ENCODE peak calls at places on chromosomes 11 and 22, in five cellular contexts. N is heart left ventricle; I is CD8-positive, alpha-beta memory T cell; E is CD4-positive, CD25-positive, alpha-beta regulatory T cell; Y is ovary. H is an unnamed sample. For H3K9me3 and H3K27me3, the result is how much of the 10 kb centered on the place peaks cover.

GRCh38 chr22:21865041-21865440 is 2.4 kb downstream of the MAPK1 start:
- DNase-seq in N (no peak), I (no peak), E (no peak), Y (no peak), H (no peak)

GRCh38 chr11:109421981-109422590 is at the start of gene C11orf87:
- DNase-seq in N (peak), I (no peak), E (no peak), Y (no peak), H (no peak)

GRCh38 chr11:108559340-108559739 is 34.2 kb downstream of the EXPH5 start:
- DNase-seq in N (no peak), I (no peak), E (no peak), Y (no peak), H (no peak)

GRCh38 chr11:77784572-77784971 is 36.0 kb downstream of the RSF1 start:
- DNase-seq in N (no peak), I (no peak), E (no peak), Y (no peak), H (no peak)

GRCh38 chr11:65624931-65625627 is 9.5 kb downstream of the PCNX3 start:
- DNase-seq in N (no peak), I (no peak), E (no peak), Y (no peak), H (no peak)

GRCh38 chr11:117226388-117227385 is 5.2 kb downstream of the PCSK7 start:
- DNase-seq in N (no peak), I (peak), E (peak), Y (no peak), H (peak)

GRCh38 chr11:63945482-63946163 is 6.8 kb downstream of the NAA40 start:
- DNase-seq in N (peak), I (peak), E (peak), Y (peak), H (peak)

GRCh38 chr11:95296165-95296564 is 65.2 kb upstream of the SESN3 start:
- DNase-seq in N (no peak), I (no peak), E (no peak), Y (no peak), H (no peak)

GRCh38 chr11:73532310-73532709 is 65.6 kb downstream of the FAM168A start:
- DNase-seq in N (no peak), I (no peak), E (no peak), Y (no peak), H (no peak)

GRCh38 chr11:18749681-18750319 is 23.8 kb upstream of the IGSF22 start:
- DNase-seq in N (no peak), I (no peak), E (no peak), Y (no peak), H (no peak)

GRCh38 chr22:35555941-35556547 is 15.4 kb downstream of the RASD2 start:
- DNase-seq in N (no peak), I (no peak), E (no peak), Y (no peak), H (no peak)

GRCh38 chr11:9717719-9718118 is 53.8 kb downstream of the SWAP70 start:
- DNase-seq in N (no peak), I (no peak), E (no peak), Y (no peak), H (no peak)

GRCh38 chr11:16385099-16385498 is 28.8 kb upstream of the SOX6 start:
- DNase-seq in N (no peak), I (no peak), E (no peak), Y (no peak), H (no peak)

GRCh38 chr11:27119396-27119795 is 78.8 kb downstream of the BBOX1 start:
- DNase-seq in N (no peak), I (no peak), E (no peak), Y (no peak), H (no peak)

GRCh38 chr11:88626216-88626615 is 288.7 kb upstream of the CTSC start:
- DNase-seq in N (no peak), I (no peak), E (no peak), Y (no peak), H (no peak)

GRCh38 chr11:17765381-17766359 is 31.1 kb downstream of the KCNC1 start:
- DNase-seq in N (no peak), I (no peak), E (no peak), Y (no peak), H (no peak)

GRCh38 chr22:37905534-37906363 is at the start of gene MICALL1:
- DNase-seq in N (peak), I (peak), E (peak), Y (peak), H (peak)

GRCh38 chr22:22425366-22425765 is 83.2 kb downstream of the ZNF280B start:
- DNase-seq in N (no peak), I (no peak), E (no peak), Y (no peak), H (no peak)

GRCh38 chr11:19200410-19201201 is 1.2 kb downstream of the CSRP3 start:
- DNase-seq in N (no peak), I (no peak), E (no peak), Y (no peak), H (no peak)

GRCh38 chr11:124746621-124747243 is 5.3 kb downstream of the VSIG2 start:
- DNase-seq in N (peak), I (peak), E (peak), Y (no peak), H (peak)

GRCh38 chr11:86174101-86175046 is 70.2 kb upstream of the EED start:
- DNase-seq in N (peak), I (no peak), E (no peak), Y (peak), H (no peak)

GRCh38 chr11:122559734-122560382 is 95.7 kb upstream of the UBASH3B start:
- DNase-seq in N (no peak), I (no peak), E (no peak), Y (no peak), H (no peak)

GRCh38 chr22:23789638-23790037 is 2.9 kb downstream of the SMARCB1 start:
- DNase-seq in N (peak), I (no peak), E (no peak), Y (no peak), H (no peak)

GRCh38 chr11:101003468-101003867 is 126.1 kb downstream of the PGR start:
- DNase-seq in N (no peak), I (no peak), E (no peak), Y (no peak), H (no peak)

GRCh38 chr11:100994966-100995365 is 134.6 kb downstream of the PGR start:
- DNase-seq in N (no peak), I (no peak), E (no peak), Y (no peak), H (no peak)

DNA sequence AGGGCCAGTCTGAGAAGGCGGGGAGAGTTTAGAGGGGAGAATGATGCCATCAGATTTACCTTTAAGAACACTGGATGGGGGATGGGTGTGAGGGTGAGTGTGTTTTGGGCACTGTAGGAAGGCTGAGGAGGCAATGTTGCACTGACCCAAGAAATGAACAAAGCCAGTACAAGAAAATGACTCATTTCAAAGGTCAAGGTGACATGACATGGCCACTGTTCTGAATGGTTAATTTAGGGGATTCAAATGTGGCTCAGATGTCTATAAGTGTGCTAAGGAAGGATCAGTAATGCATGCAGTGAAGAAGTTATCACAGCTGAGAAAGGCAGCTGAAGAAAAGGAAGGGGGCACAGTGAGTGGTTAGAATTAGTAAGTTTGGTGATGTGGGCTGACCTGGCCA is 129.9 kb downstream of the PGR start:
- DNase-seq in N (no peak), I (no peak), E (no peak), Y (no peak), H (no peak)
- H3K27ac ChIP-seq in N (no peak), I (no peak), E (no peak), Y (no peak), H (no peak)

DNA sequence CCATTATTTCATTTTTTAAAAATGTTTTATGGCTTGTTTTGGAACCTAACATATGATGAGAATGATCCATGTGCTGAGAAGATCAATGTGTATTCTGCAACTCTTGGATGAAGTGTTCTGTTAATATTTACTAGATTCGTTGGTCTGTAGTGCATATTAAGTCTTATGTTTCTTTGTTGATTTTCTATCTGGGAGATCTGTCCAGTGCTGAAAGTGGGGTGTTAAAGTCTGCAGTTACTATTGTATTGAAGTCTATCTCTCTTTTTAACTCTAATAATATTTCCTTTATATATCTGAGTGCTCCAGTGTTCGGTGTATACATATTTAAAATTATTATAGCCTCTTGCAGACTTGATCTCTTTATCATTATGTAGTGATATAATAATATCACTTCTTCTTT is 11.9 kb downstream of the PATE3 start:
- DNase-seq in N (no peak), I (no peak), E (no peak), Y (no peak), H (no peak)
- H3K9me3 ChIP-seq in N (under half), I (under half), E (under half), Y (under half), H (under half)

GRCh38 chr11:43578346-43579170 is 102.0 kb upstream of the HSD17B12 start:
- DNase-seq in N (no peak), I (no peak), E (no peak), Y (no peak), H (no peak)

GRCh38 chr11:43579919-43580276 is 100.6 kb upstream of the HSD17B12 start:
- DNase-seq in N (no peak), I (no peak), E (no peak), Y (no peak), H (no peak)

GRCh38 chr11:43580735-43581369 is 99.7 kb upstream of the HSD17B12 start:
- DNase-seq in N (no peak), I (no peak), E (no peak), Y (no peak), H (no peak)

GRCh38 chr11:43577566-43578264 is 102.8 kb upstream of the HSD17B12 start:
- DNase-seq in N (no peak), I (no peak), E (no peak), Y (no peak), H (no peak)

DNA sequence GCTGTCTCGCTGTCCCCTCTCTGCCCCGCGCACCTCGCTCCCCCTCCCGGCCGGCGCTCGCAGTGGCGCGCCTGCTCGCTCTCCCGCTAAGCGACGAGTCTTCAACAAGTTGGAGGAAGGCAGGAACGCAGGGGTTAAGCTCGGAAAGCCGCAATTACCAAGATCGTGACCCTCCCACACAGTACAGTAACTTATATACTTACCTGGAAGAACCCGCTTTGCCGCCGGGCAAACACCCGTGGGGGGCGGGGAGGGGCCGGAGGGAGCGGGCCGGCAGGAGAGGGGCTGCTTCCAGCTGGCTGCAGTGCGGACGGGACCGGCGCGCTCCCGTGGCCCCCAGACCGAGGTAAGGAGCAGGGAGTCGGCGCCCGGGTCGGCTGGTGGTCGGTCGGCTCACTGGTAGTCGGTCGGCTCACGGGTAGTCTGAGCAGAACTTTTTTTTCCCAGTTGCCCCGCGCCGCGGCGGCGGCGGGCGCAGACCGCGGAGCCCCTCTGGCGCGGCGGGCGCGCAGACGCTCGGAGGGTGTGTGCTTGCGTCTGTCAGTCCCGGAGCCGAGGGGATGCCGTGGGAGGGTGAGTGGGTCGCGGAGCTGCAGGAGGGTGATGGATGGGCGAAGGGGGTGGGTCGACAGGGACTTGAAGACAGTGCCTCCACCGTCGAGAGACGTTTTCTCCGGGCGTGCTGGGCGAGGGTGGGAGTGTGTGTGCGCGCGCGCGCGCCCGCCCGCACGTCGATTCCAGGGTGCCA is 101.2 kb upstream of the HSD17B12 start:
- DNase-seq in N (peak), I (no peak), E (no peak), Y (no peak), H (no peak)
- H3K27me3 ChIP-seq in N (half or more), I (half or more), E (under half), Y (under half), H (half or more)

GRCh38 chr11:35539256-35539655 is 13.8 kb upstream of the PAMR1 start:
- DNase-seq in N (no peak), I (no peak), E (no peak), Y (no peak), H (no peak)

GRCh38 chr11:35539781-35540281 is 14.4 kb upstream of the PAMR1 start:
- DNase-seq in N (peak), I (no peak), E (no peak), Y (peak), H (no peak)

GRCh38 chr11:35541621-35542375 is 16.4 kb upstream of the PAMR1 start:
- DNase-seq in N (no peak), I (no peak), E (no peak), Y (no peak), H (no peak)

GRCh38 chr11:35545604-35546003 is 20.2 kb upstream of the PAMR1 start:
- DNase-seq in N (no peak), I (no peak), E (no peak), Y (no peak), H (no peak)

DNA sequence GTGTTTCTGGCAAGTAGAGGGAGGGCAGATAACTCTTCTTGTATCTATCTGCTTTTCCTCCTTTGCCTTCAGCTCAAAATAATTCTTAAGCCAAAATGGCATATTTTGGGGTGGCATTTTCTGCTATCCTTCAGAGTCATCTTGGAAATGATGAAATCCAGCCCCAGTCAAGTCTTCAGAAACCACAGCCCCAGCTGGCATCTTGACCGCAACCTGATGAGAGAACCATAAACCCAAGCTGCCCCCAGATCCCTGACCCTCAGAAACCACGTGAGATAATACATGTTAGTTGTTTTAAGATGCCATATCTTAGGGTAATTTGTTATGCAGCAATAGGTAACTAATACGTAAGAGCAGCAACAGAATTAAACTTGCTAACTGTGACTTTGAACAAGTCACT is 15.1 kb upstream of the PAMR1 start:
- DNase-seq in N (no peak), I (no peak), E (no peak), Y (no peak), H (no peak)
- H3K27ac ChIP-seq in N (peak), I (no peak), E (no peak), Y (no peak), H (no peak)

DNA sequence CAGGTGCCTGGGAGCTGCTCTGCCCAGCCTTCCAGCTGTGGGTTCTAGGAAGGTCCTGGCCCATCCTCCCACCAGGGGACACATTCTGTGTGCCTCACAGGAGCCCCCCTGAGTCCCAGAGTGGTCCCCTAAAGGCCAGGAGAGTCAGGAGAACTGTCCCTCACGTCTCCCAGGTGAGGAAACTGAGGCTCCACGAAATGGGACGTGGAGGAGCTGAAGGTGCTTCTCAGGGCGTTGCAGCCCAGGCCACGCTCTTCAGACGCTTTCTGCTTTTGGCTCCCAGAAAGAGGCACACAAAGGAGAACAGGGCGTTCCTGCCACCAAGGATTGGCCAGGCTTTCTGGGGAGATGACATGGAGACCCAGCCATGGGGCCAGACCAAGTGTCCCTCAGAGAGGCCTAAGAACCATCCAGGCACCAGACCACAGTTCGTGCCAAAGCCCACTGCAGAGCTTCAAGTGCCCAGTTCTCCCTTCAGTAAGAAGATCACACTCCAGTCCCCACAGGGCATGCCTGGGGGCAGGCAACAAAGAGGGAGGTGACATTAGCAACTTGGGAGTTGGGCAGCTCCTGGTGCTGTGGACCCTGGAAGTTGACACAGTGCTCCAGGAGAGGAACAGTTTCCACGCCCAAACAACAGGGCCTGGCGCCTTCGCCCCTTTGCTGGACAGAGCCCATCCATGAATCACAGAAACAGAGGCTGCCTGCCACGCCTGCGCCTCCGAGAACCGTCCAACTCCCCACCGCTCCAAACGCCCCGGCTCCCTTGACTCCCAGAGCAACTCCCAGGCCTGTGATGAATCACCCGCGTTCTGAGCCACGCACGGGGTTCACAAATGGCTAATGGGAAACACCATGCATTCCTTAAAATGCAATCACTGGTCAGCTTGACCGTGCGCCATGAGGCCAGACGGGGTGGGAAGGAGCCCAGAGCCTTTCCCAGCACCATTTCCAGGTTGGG is 589.2 kb downstream of the BRD1 start:
- DNase-seq in N (no peak), I (no peak), E (no peak), Y (no peak), H (no peak)
- H3K9me3 ChIP-seq in N (under half), I (under half), E (under half), Y (under half), H (under half)

GRCh38 chr11:1129666-1130160 is 28.0 kb upstream of the MUC5AC start:
- DNase-seq in N (peak), I (no peak), E (no peak), Y (no peak), H (no peak)

GRCh38 chr11:1128333-1129142 is 29.2 kb upstream of the MUC5AC start:
- DNase-seq in N (peak), I (no peak), E (no peak), Y (no peak), H (no peak)

GRCh38 chr11:1129143-1129665 is 28.5 kb upstream of the MUC5AC start:
- DNase-seq in N (peak), I (no peak), E (no peak), Y (no peak), H (no peak)

GRCh38 chr11:1130276-1131032 is 27.3 kb upstream of the MUC5AC start:
- DNase-seq in N (no peak), I (no peak), E (no peak), Y (no peak), H (no peak)

DNA sequence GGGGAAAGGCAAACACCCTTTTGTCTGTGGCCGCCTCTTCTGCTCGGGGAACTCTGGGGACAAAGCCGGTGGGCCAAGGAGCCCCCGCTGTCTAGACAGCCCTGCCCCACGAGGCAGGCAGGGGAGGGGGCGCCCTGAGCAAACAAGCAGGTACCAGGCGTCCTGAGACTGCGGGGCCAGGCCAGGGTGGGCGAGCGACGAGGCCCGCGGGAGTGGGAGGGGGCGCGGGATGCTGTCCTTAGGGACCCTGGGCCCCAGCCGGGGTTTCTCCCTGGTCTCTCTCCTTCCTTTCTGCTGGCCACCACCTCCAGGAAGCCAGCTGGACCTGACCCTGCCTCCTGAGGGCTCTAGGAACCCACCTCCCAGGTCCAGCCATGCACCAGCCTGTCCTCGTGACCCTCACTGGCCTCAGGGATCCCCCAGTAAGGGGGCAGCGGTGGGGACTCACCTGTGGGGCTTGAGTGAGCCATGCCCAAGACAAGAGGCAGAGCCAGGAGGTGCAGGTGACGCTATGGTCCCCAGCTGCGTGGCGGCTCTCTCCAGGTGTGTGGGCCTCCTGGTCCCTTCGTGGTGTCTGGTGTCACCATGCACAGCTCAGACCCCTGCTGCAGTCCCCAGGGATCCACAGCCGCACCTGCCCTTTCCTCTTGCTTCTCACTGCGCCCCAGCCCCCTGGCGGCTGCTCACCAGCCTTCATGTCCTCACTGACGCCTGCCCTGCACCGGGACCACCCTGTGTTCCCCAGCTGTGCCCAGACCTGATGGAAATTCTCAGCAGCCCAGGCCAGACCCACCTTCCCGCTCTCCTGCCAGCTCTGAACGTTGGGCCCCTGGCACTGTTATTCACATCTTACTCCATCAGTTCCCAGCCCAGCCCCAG is 26.5 kb upstream of the MUC5AC start:
- DNase-seq in N (peak), I (no peak), E (no peak), Y (no peak), H (no peak)
- H3K27me3 ChIP-seq in N (under half), I (under half), E (under half), Y (under half), H (under half)

GRCh38 chr11:71979094-71979493 is 19.6 kb upstream of the IL18BP start:
- DNase-seq in N (no peak), I (no peak), E (no peak), Y (no peak), H (no peak)
- H3K27ac ChIP-seq in N (no peak), I (no peak), E (no peak), Y (no peak), H (no peak)